ENCODE peak calls at places on chromosomes 16 and 17, in five cellular contexts. B is A549, O is K562, M is GM12878, J is HepG2. P is an unnamed sample.

GRCh38 chr17:1216209-1216937 is 36.6 kb upstream of the ABR start:
- DNase-seq in M (no peak), B (no peak), J (no peak), O (no peak), P (no peak)

GRCh38 chr17:37067555-37068111 is 118.9 kb downstream of the AATF start:
- DNase-seq in O (peak; percentile 47), B (peak; percentile 91), M (no peak), J (peak; percentile 65), P (peak; percentile 42)

GRCh38 chr17:31584436-31585279 is 193.2 kb downstream of the RAB11FIP4 start:
- DNase-seq in B (no peak), J (no peak), M (no peak), O (peak; percentile 45), P (no peak)

GRCh38 chr17:19019041-19019941 is 14.7 kb upstream of the FAM83G start:
- DNase-seq in J (no peak), O (peak; percentile 42), B (no peak), M (no peak), P (no peak)

GRCh38 chr16:2056681-2057407 is 9.1 kb downstream of the TSC2 start:
- DNase-seq in M (no peak), O (no peak), J (no peak), B (no peak), P (peak; percentile 48)

GRCh38 chr16:89100601-89101302 is 7.1 kb downstream of the ACSF3 start:
- DNase-seq in B (no peak), J (no peak), O (no peak), M (no peak), P (no peak)

GRCh38 chr17:28370035-28370743 is at the start of gene VTN:
- DNase-seq in J (peak; percentile 98), O (peak; percentile 73), M (no peak), B (peak; percentile 78), P (peak; percentile 82)

GRCh38 chr16:57390635-57391307 is 13.8 kb upstream of the CCL17 start:
- DNase-seq in O (no peak), B (no peak), J (no peak), M (no peak), P (no peak)

GRCh38 chr16:49441366-49441780 is 67.8 kb downstream of the C16orf78 start:
- DNase-seq in M (peak; percentile 71), O (no peak), J (no peak), B (no peak), P (peak; percentile 79)

GRCh38 chr17:51901242-51901641 is 257.3 kb downstream of the CA10 start:
- DNase-seq in M (no peak), B (no peak), J (no peak), O (no peak), P (peak; percentile 48)

GRCh38 chr17:80513201-80513600 is 31.4 kb upstream of the RPTOR start:
- DNase-seq in B (no peak), M (no peak), J (no peak), O (no peak), P (no peak)

GRCh38 chr17:72922223-72922622 is 170.3 kb downstream of the SLC39A11 start:
- DNase-seq in O (no peak), J (no peak), M (no peak), B (no peak), P (no peak)

GRCh38 chr16:27127293-27127692 is 60.6 kb downstream of the C16orf82 start:
- DNase-seq in J (no peak), O (no peak), M (no peak), B (no peak), P (no peak)
- TF ChIP-seq JUNB in J (no peak), O (no peak), M (no peak), B (no peak), P (no peak)

GRCh38 chr17:79023180-79023705 is 726 bp upstream of the C1QTNF1 start:
- DNase-seq in M (no peak), J (no peak), O (no peak), B (no peak), P (peak; percentile 31)
- TF ChIP-seq JUNB in M (no peak), J (no peak), O (no peak), B (no peak), P (no peak)

GRCh38 chr17:77827039-77827438 is 131.5 kb upstream of the TNRC6C start:
- DNase-seq in B (no peak), M (no peak), O (no peak), J (no peak), P (no peak)
- TF ChIP-seq JUNB in B (no peak), M (no peak), O (no peak), J (no peak), P (no peak)

DNA sequence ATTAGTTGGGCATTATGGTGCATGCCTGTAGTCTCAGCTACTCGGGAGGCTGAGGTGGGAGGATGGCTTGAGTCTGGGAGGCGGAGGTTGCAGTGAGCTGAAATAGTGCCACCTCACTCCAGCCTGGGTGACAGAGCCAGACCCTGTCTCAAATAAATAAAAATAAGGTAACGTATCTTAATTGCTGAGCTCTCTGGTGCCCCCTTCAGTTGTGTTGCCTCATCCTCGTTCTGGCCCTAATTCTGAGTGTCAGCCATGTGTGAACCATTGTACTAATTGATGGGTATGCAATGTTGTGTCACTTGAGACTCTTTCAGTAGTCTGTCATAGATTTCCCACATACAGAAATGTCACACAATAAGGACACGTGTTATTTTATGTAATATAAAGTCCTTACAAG is 363.1 kb upstream of the RBFOX1 start:
- DNase-seq in B (no peak), O (no peak), M (no peak), J (no peak), P (peak; percentile 1)
- TF ChIP-seq JUNB in B (no peak), O (no peak), M (no peak), J (no peak), P (no peak)

DNA sequence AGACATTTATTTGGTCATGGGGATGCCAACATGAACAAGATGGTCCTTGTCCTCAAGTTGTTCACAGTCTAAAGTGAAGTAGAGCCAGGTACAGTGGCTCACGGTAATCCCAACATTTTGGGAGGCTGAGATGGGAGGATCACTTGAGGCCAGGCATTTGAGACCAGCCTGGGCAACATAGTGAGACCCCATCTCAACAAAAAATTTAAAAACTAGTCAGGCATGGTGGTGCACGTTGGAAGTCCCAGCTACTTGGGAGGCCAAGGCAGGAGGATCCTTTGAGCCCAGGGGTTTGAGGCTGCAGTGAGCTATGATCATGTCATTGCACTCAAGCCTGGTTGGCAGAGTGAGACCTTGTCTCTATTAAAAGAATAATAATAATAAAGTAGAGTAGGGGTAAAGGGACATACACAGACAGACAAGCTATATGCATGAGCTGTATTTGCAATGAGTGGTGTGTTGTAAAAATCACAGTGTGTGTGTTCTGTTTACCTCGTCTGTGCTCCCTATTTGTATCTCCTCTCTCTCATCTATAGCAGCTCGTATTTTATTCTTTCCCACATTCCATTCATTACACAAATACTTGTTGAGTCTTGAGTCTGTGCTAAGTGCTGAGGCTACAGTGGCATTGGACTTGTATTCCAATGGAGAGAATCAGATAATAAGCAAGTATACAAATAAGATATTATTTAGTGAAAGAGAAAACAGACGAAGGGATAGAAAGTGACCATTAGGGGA is 73.9 kb upstream of the DHX40 start:
- DNase-seq in O (no peak), M (no peak), J (no peak), B (no peak), P (no peak)
- TF ChIP-seq JUNB in O (no peak), M (no peak), J (no peak), B (no peak), P (no peak)

GRCh38 chr16:66689282-66689681 is 7.3 kb downstream of the CMTM4 start:
- DNase-seq in B (no peak), J (no peak), O (no peak), M (no peak), P (no peak)
- TF ChIP-seq JUNB in B (no peak), J (no peak), O (no peak), M (no peak), P (no peak)

GRCh38 chr16:10852948-10853347 is 24.1 kb upstream of the CIITA start:
- DNase-seq in J (no peak), B (no peak), M (no peak), O (no peak), P (no peak)
- TF ChIP-seq JUNB in J (no peak), B (no peak), M (no peak), O (no peak), P (no peak)

P was measured in GM23338.